ENCODE peak calls at places on chromosomes 13 and 19, in five cellular contexts. One of them, this sample, is unnamed.

GRCh38 chr13:113882266-113882627 is 18.4 kb upstream of the GAS6 start:
- DNase-seq in omental fat pad: no peak
- DNase-seq in sigmoid colon: no peak
- DNase-seq in choroid plexus epithelial cell: no peak
- DNase-seq in neural crest cell: no peak
- DNase-seq in this sample: no peak

GRCh38 chr19:17703823-17704463 is 15.3 kb upstream of the MAP1S start:
- DNase-seq in omental fat pad: peak; percentile 65
- DNase-seq in neural crest cell: peak; percentile 56
- DNase-seq in sigmoid colon: no peak
- DNase-seq in choroid plexus epithelial cell: peak; percentile 77
- DNase-seq in this sample: peak; percentile 79

GRCh38 chr19:35773020-35773809 is 2.1 kb upstream of the ARHGAP33 start:
- DNase-seq in neural crest cell: no peak
- DNase-seq in choroid plexus epithelial cell: peak; percentile 31
- DNase-seq in sigmoid colon: no peak
- DNase-seq in omental fat pad: no peak
- DNase-seq in this sample: no peak

GRCh38 chr13:87680298-87680697 is 9.1 kb downstream of the SLITRK5 start:
- DNase-seq in choroid plexus epithelial cell: no peak
- DNase-seq in neural crest cell: no peak
- DNase-seq in sigmoid colon: no peak
- DNase-seq in omental fat pad: no peak
- DNase-seq in this sample: no peak

GRCh38 chr13:112645327-112645914 is 44.4 kb upstream of the ATP11A start:
- DNase-seq in sigmoid colon: no peak
- DNase-seq in neural crest cell: no peak
- DNase-seq in omental fat pad: no peak
- DNase-seq in choroid plexus epithelial cell: no peak
- DNase-seq in this sample: no peak

GRCh38 chr13:89755729-89756492 is 1591.6 kb upstream of the MIR17HG start:
- DNase-seq in sigmoid colon: no peak
- DNase-seq in choroid plexus epithelial cell: no peak
- DNase-seq in omental fat pad: no peak
- DNase-seq in neural crest cell: no peak
- DNase-seq in this sample: no peak

GRCh38 chr19:53554804-53555203 is 16.9 kb downstream of the ZNF331 start:
- DNase-seq in sigmoid colon: no peak
- DNase-seq in choroid plexus epithelial cell: no peak
- DNase-seq in omental fat pad: no peak
- DNase-seq in neural crest cell: no peak
- DNase-seq in this sample: no peak

GRCh38 chr13:24224232-24224680 is 63.7 kb downstream of the SPATA13 start:
- DNase-seq in omental fat pad: no peak
- DNase-seq in choroid plexus epithelial cell: no peak
- DNase-seq in sigmoid colon: no peak
- DNase-seq in neural crest cell: no peak
- DNase-seq in this sample: no peak

GRCh38 chr13:62357887-62358645 is 942.4 kb upstream of the PCDH20 start:
- DNase-seq in omental fat pad: no peak
- DNase-seq in neural crest cell: peak; percentile 13
- DNase-seq in sigmoid colon: no peak
- DNase-seq in choroid plexus epithelial cell: peak; percentile 83
- DNase-seq in this sample: peak; percentile 44

GRCh38 chr13:110413311-110414040 is 106.4 kb downstream of the COL4A2 start:
- DNase-seq in sigmoid colon: no peak
- DNase-seq in choroid plexus epithelial cell: no peak
- DNase-seq in omental fat pad: no peak
- DNase-seq in neural crest cell: no peak
- DNase-seq in this sample: no peak

GRCh38 chr13:99898421-99898820 is 73.1 kb downstream of the ZIC5 start:
- DNase-seq in neural crest cell: no peak
- DNase-seq in choroid plexus epithelial cell: no peak
- DNase-seq in omental fat pad: no peak
- DNase-seq in sigmoid colon: no peak
- DNase-seq in this sample: no peak

GRCh38 chr13:112072531-112073244 is 5.7 kb downstream of the SOX1 start:
- DNase-seq in omental fat pad: no peak
- DNase-seq in sigmoid colon: no peak
- DNase-seq in choroid plexus epithelial cell: no peak
- DNase-seq in neural crest cell: peak; percentile 79
- DNase-seq in this sample: peak; percentile 70

GRCh38 chr19:39913682-39914333 is 20.6 kb downstream of the FCGBP start:
- DNase-seq in sigmoid colon: no peak
- DNase-seq in omental fat pad: no peak
- DNase-seq in choroid plexus epithelial cell: no peak
- DNase-seq in neural crest cell: no peak
- DNase-seq in this sample: no peak

GRCh38 chr19:46904114-46905060 is 43.6 kb downstream of the ARHGAP35 start:
- DNase-seq in neural crest cell: no peak
- DNase-seq in sigmoid colon: peak; percentile 72
- DNase-seq in omental fat pad: no peak
- DNase-seq in choroid plexus epithelial cell: peak; percentile 68
- DNase-seq in this sample: no peak

GRCh38 chr19:19321143-19321577 is 531 bp downstream of the MAU2 start:
- DNase-seq in omental fat pad: no peak
- DNase-seq in neural crest cell: no peak
- DNase-seq in choroid plexus epithelial cell: peak; percentile 27
- DNase-seq in sigmoid colon: no peak
- DNase-seq in this sample: no peak

GRCh38 chr13:100365678-100366077 is 222.9 kb downstream of the GGACT start:
- DNase-seq in omental fat pad: no peak
- DNase-seq in neural crest cell: no peak
- DNase-seq in sigmoid colon: no peak
- DNase-seq in choroid plexus epithelial cell: no peak
- DNase-seq in this sample: no peak

GRCh38 chr13:112733112-112733511 is 43.3 kb downstream of the ATP11A start:
- DNase-seq in omental fat pad: no peak
- DNase-seq in neural crest cell: no peak
- DNase-seq in sigmoid colon: no peak
- DNase-seq in choroid plexus epithelial cell: no peak
- DNase-seq in this sample: no peak

GRCh38 chr13:28327761-28328607 is 166.9 kb downstream of the FLT1 start:
- DNase-seq in omental fat pad: no peak
- DNase-seq in neural crest cell: no peak
- DNase-seq in sigmoid colon: no peak
- DNase-seq in choroid plexus epithelial cell: peak; percentile 41
- DNase-seq in this sample: no peak

GRCh38 chr13:50911937-50912624 is 2.5 kb downstream of the RNASEH2B start:
- DNase-seq in choroid plexus epithelial cell: peak; percentile 95
- DNase-seq in sigmoid colon: peak; percentile 91
- DNase-seq in neural crest cell: peak; percentile 94
- DNase-seq in omental fat pad: peak; percentile 92
- DNase-seq in this sample: peak; percentile 95

GRCh38 chr13:45228002-45228401 is 27.2 kb upstream of the KCTD4 start:
- DNase-seq in omental fat pad: no peak
- DNase-seq in sigmoid colon: no peak
- DNase-seq in neural crest cell: no peak
- DNase-seq in choroid plexus epithelial cell: no peak
- DNase-seq in this sample: no peak

GRCh38 chr13:44874886-44875630 is 114.2 kb downstream of the NUFIP1 start:
- DNase-seq in omental fat pad: no peak
- DNase-seq in sigmoid colon: no peak
- DNase-seq in choroid plexus epithelial cell: no peak
- DNase-seq in neural crest cell: no peak
- DNase-seq in this sample: no peak

GRCh38 chr13:46571189-46571901 is 18.4 kb downstream of the LRCH1 start:
- DNase-seq in omental fat pad: no peak
- DNase-seq in neural crest cell: no peak
- DNase-seq in choroid plexus epithelial cell: peak; percentile 59
- DNase-seq in sigmoid colon: no peak
- DNase-seq in this sample: no peak

GRCh38 chr13:98445340-98446233 is 131.3 kb downstream of the STK24 start:
- DNase-seq in sigmoid colon: peak; percentile 89
- DNase-seq in choroid plexus epithelial cell: peak; percentile 62
- DNase-seq in neural crest cell: peak; percentile 70
- DNase-seq in omental fat pad: peak; percentile 75
- DNase-seq in this sample: peak; percentile 86

GRCh38 chr13:30429235-30429634 is 6.9 kb downstream of the UBE2L5 start:
- DNase-seq in choroid plexus epithelial cell: no peak
- DNase-seq in sigmoid colon: no peak
- DNase-seq in omental fat pad: no peak
- DNase-seq in neural crest cell: no peak
- DNase-seq in this sample: no peak

GRCh38 chr13:23384111-23384510 is 49.4 kb downstream of the SACS start:
- DNase-seq in neural crest cell: no peak
- DNase-seq in omental fat pad: no peak
- DNase-seq in choroid plexus epithelial cell: peak; percentile 60
- DNase-seq in sigmoid colon: no peak
- DNase-seq in this sample: no peak

GRCh38 chr19:48069435-48069834 is 25.6 kb upstream of the CABP5 start:
- DNase-seq in omental fat pad: no peak
- DNase-seq in neural crest cell: no peak
- DNase-seq in choroid plexus epithelial cell: no peak
- DNase-seq in sigmoid colon: no peak
- DNase-seq in this sample: no peak
- TF ChIP-seq CTCF in omental fat pad: no peak
- TF ChIP-seq CTCF in neural crest cell: no peak
- TF ChIP-seq CTCF in choroid plexus epithelial cell: peak; percentile 6
- TF ChIP-seq CTCF in sigmoid colon: no peak
- TF ChIP-seq CTCF in this sample: no peak

DNA sequence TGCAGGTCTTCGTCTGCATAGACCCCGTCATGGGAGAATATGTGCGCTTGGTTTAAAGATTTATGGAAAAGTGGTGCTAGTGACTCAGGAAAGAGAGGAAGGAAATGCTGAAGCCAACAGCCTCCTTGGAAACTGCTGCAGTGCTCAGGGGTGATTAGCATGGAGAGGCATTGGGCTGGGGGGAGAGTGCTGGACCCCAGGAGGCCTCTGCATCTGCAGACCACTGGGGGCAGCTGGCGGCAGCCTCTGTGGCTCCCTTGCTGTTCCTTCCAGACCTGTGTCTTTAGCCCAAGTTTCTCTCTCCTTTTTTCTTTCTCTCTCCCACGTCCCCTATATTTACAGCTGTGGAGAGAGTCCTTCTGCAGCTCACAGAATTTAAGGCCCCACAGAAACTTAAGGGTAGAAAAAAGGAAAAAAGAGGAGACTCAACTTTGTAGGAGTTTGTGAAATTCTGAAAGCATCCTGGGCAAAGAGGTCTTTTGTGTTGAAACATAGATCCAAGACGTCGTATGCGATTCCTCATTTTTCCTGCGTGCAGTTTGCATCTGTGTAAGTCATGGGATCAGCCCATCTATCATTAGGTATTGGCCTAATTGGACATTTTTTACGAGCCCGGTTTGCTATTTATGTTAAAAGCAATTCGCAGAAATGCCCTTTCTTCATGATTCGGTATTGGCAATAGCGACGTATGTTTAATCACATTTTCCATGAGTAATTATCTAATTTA is 116.2 kb upstream of the ZNF536 start:
- DNase-seq in omental fat pad: no peak
- DNase-seq in neural crest cell: no peak
- DNase-seq in sigmoid colon: no peak
- DNase-seq in choroid plexus epithelial cell: no peak
- DNase-seq in this sample: peak; percentile 42
- TF ChIP-seq CTCF in omental fat pad: no peak
- TF ChIP-seq CTCF in neural crest cell: no peak
- TF ChIP-seq CTCF in sigmoid colon: no peak
- TF ChIP-seq CTCF in choroid plexus epithelial cell: no peak
- TF ChIP-seq CTCF in this sample: no peak

DNA sequence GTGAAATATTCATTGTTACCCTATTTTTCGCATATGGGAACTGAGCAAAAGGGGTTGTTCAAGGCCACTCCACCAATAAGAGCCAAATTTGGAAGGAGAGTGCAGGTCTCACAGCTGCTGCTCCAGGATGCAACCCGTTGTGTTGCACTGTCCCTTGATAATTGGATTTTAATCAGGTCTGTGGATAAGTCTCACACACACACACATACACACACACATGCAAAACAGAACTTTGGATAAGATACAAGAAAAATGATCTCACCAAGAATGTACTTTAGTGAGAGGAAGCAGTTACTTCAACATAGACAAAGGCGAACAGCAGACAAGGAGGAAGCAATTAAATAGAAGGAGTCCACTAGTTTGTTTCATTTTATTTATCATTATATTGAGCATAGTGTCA is 127.3 kb upstream of the EDNRB start:
- DNase-seq in neural crest cell: no peak
- DNase-seq in omental fat pad: no peak
- DNase-seq in sigmoid colon: no peak
- DNase-seq in choroid plexus epithelial cell: no peak
- DNase-seq in this sample: no peak
- TF ChIP-seq CTCF in neural crest cell: no peak
- TF ChIP-seq CTCF in omental fat pad: no peak
- TF ChIP-seq CTCF in sigmoid colon: no peak
- TF ChIP-seq CTCF in choroid plexus epithelial cell: no peak
- TF ChIP-seq CTCF in this sample: no peak

DNA sequence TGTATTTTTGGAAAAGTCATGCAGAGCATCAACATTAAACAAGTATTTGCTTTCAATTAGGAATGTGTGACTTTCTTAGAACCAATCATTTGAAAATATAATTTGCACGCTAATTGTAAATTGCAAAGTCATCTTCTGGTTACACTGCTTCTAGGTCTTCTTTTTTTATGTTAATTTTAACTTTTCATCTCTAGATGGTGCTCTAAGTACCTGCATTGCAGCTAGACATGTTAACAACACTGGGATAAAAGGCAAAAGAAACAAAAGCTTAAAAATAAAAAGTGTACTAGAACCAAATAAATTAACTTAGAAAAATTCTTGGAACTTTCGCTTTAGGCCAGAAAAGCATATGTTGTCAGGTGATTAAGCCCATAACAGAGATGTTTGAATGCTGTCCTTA is 2758.2 kb downstream of the PCDH9 start:
- DNase-seq in omental fat pad: no peak
- DNase-seq in sigmoid colon: no peak
- DNase-seq in neural crest cell: no peak
- DNase-seq in choroid plexus epithelial cell: peak; percentile 79
- DNase-seq in this sample: no peak
- TF ChIP-seq CTCF in omental fat pad: no peak
- TF ChIP-seq CTCF in sigmoid colon: no peak
- TF ChIP-seq CTCF in neural crest cell: peak; percentile 73
- TF ChIP-seq CTCF in choroid plexus epithelial cell: peak; percentile 62
- TF ChIP-seq CTCF in this sample: no peak

GRCh38 chr19:31574251-31574973 is 225.2 kb upstream of the TSHZ3 start:
- DNase-seq in omental fat pad: no peak
- DNase-seq in sigmoid colon: peak; percentile 24
- DNase-seq in choroid plexus epithelial cell: no peak
- DNase-seq in neural crest cell: no peak
- DNase-seq in this sample: no peak
- TF ChIP-seq CTCF in omental fat pad: no peak
- TF ChIP-seq CTCF in sigmoid colon: no peak
- TF ChIP-seq CTCF in choroid plexus epithelial cell: no peak
- TF ChIP-seq CTCF in neural crest cell: no peak
- TF ChIP-seq CTCF in this sample: no peak